ENCODE peak calls at places on chromosomes 4 and X, in six cellular contexts. R is head of caudate nucleus; Z is H4; U is heart right ventricle; C is left cardiac atrium; A is stimulated activated CD8-positive, alpha-beta memory T cell treated with anti-CD3 and anti-CD28 coated beads, Interleukin-7, amount 100 ng/mL, for 24 hours. F is an unnamed sample.

GRCh38 chr4:26838055-26838842 is 22.4 kb upstream of the STIM2 start:
- DNase-seq in R (no peak), Z (no peak), U (no peak), C (no peak), A (no peak), F (no peak)

GRCh38 chr4:157572291-157572690 is 351.8 kb downstream of the GRIA2 start:
- DNase-seq in R (no peak), Z (no peak), U (no peak), C (no peak), A (no peak), F (no peak)

GRCh38 chrX:101022020-101022419 is 29.9 kb downstream of the TRMT2B start:
- DNase-seq in R (no peak), Z (no peak), U (no peak), C (no peak), A (no peak), F (no peak)

GRCh38 chr4:52091811-52092210 is 40.7 kb downstream of the SPATA18 start:
- DNase-seq in R (no peak), Z (no peak), U (no peak), C (no peak), A (no peak), F (no peak)

GRCh38 chrX:150767045-150767395 is 73.8 kb downstream of the MTMR1 start:
- DNase-seq in R (no peak), Z (no peak), U (peak; percentile 23), C (peak; percentile 49), A (no peak), F (peak; percentile 72)

GRCh38 chr4:184461711-184462110 is 12.6 kb downstream of the IRF2 start:
- DNase-seq in R (no peak), Z (no peak), U (peak; percentile 47), C (no peak), A (no peak), F (no peak)

GRCh38 chr4:158176776-158177175 is 4.0 kb upstream of the GASK1B start:
- DNase-seq in R (no peak), Z (no peak), U (no peak), C (no peak), A (no peak), F (no peak)

GRCh38 chr4:30586850-30587249 is 133.3 kb upstream of the PCDH7 start:
- DNase-seq in R (no peak), Z (no peak), U (no peak), C (no peak), A (no peak), F (no peak)

GRCh38 chr4:6335040-6335590 is 65.5 kb downstream of the WFS1 start:
- DNase-seq in R (no peak), Z (no peak), U (no peak), C (no peak), A (no peak), F (no peak)

GRCh38 chr4:176259330-176260090 is 9.5 kb downstream of the ASB5 start:
- DNase-seq in R (no peak), Z (no peak), U (no peak), C (no peak), A (no peak), F (no peak)

GRCh38 chr4:130478406-130478805 is 1382.5 kb downstream of the C4orf33 start:
- DNase-seq in R (no peak), Z (peak; percentile 29), U (no peak), C (no peak), A (no peak), F (no peak)

GRCh38 chr4:4485806-4486205 is 56.0 kb downstream of the STX18 start:
- DNase-seq in R (no peak), Z (no peak), U (no peak), C (no peak), A (no peak), F (no peak)

GRCh38 chr4:125951275-125951887 is 636.6 kb downstream of the FAT4 start:
- DNase-seq in R (no peak), Z (no peak), U (no peak), C (no peak), A (no peak), F (no peak)

GRCh38 chrX:68912113-68912980 is 83.5 kb downstream of the EFNB1 start:
- DNase-seq in R (no peak), Z (no peak), U (no peak), C (no peak), A (no peak), F (peak; percentile 69)

GRCh38 chr4:15427126-15427525 is 707 bp upstream of the C1QTNF7 start:
- DNase-seq in R (no peak), Z (no peak), U (no peak), C (no peak), A (no peak), F (no peak)

GRCh38 chrX:129599499-129599898 is 55.3 kb downstream of the APLN start:
- DNase-seq in R (no peak), Z (no peak), U (no peak), C (no peak), A (no peak), F (no peak)

GRCh38 chr4:174016251-174016650 is 267.2 kb downstream of the FBXO8 start:
- DNase-seq in R (no peak), Z (no peak), U (no peak), C (no peak), A (no peak), F (peak; percentile 6)

GRCh38 chr4:1592179-1593037 is 91.7 kb downstream of the FAM53A start:
- DNase-seq in R (no peak), Z (no peak), U (no peak), C (peak; percentile 41), A (no peak), F (peak; percentile 48)

GRCh38 chr4:8526363-8526855 is 53.8 kb upstream of the GPR78 start:
- DNase-seq in R (no peak), Z (no peak), U (no peak), C (no peak), A (no peak), F (no peak)

GRCh38 chr4:87819281-87819919 is 13.4 kb upstream of the MEPE start:
- DNase-seq in R (no peak), Z (peak; percentile 64), U (no peak), C (no peak), A (no peak), F (no peak)

GRCh38 chrX:54473993-54474859 is 21.8 kb downstream of the FGD1 start:
- DNase-seq in R (no peak), Z (peak; percentile 21), U (no peak), C (no peak), A (no peak), F (no peak)

GRCh38 chrX:12447448-12448154 is 309.3 kb downstream of the FRMPD4 start:
- DNase-seq in R (no peak), Z (peak; percentile 80), U (no peak), C (no peak), A (no peak), F (no peak)

GRCh38 chr4:123819362-123820035 is 422.9 kb downstream of the SPRY1 start:
- DNase-seq in R (no peak), Z (no peak), U (no peak), C (no peak), A (no peak), F (no peak)

GRCh38 chr4:101345271-101345595 is 2.1 kb downstream of the PPP3CA start:
- DNase-seq in R (no peak), Z (peak; percentile 39), U (no peak), C (no peak), A (no peak), F (no peak)

GRCh38 chr4:165325732-165326512 is 1.5 kb upstream of the MSMO1 start:
- DNase-seq in R (no peak), Z (peak; percentile 65), U (no peak), C (no peak), A (no peak), F (no peak)

GRCh38 chrX:37993857-37994619 is 12.3 kb upstream of the SYTL5 start:
- DNase-seq in R (no peak), Z (peak; percentile 7), U (no peak), C (no peak), A (no peak), F (no peak)

GRCh38 chr4:94488667-94489066 is 36.9 kb downstream of the PDLIM5 start:
- DNase-seq in R (no peak), Z (peak; percentile 95), U (no peak), C (no peak), A (no peak), F (no peak)

GRCh38 chr4:33883111-33883510 is 2361.2 kb downstream of the ARAP2 start:
- DNase-seq in R (no peak), Z (no peak), U (no peak), C (no peak), A (no peak), F (no peak)

GRCh38 chrX:131675596-131676194 is 131.8 kb downstream of the OR13H1 start:
- DNase-seq in R (no peak), Z (peak; percentile 27), U (no peak), C (no peak), A (no peak), F (no peak)

GRCh38 chrX:109952985-109953905 is 49.7 kb upstream of the TMEM164 start:
- DNase-seq in R (no peak), Z (no peak), U (peak; percentile 4), C (no peak), A (no peak), F (no peak)

GRCh38 chr4:117873779-117874178 is 160.5 kb upstream of the NDST3 start:
- DNase-seq in R (no peak), Z (no peak), U (no peak), C (no peak), A (no peak), F (no peak)

GRCh38 chr4:19486400-19486799 is 765.3 kb upstream of the SLIT2 start:
- DNase-seq in R (no peak), Z (peak; percentile 19), U (no peak), C (no peak), A (no peak), F (no peak)

GRCh38 chr4:152020073-152020472 is 259.3 kb upstream of the GATB start:
- DNase-seq in R (no peak), Z (no peak), U (no peak), C (no peak), A (no peak), F (no peak)

GRCh38 chrX:96770315-96770714 is 85.7 kb downstream of the DIAPH2 start:
- DNase-seq in R (no peak), Z (peak; percentile 3), U (no peak), C (no peak), A (no peak), F (no peak)

GRCh38 chr4:138756519-138756918 is 259.1 kb upstream of the NOCT start:
- DNase-seq in R (no peak), Z (no peak), U (no peak), C (no peak), A (no peak), F (no peak)

GRCh38 chrX:103674531-103675454 is 11.7 kb downstream of the MORF4L2 start:
- DNase-seq in R (no peak), Z (no peak), U (no peak), C (no peak), A (no peak), F (no peak)

GRCh38 chrX:3286196-3286920 is 60.1 kb downstream of the MXRA5 start:
- DNase-seq in R (no peak), Z (peak; percentile 72), U (no peak), C (no peak), A (no peak), F (no peak)

GRCh38 chrX:15594371-15594770 is 6.4 kb downstream of the ACE2 start:
- DNase-seq in R (no peak), Z (no peak), U (no peak), C (no peak), A (no peak), F (no peak)

GRCh38 chrX:374566-374965 is 12.1 kb downstream of the PPP2R3B start:
- DNase-seq in R (no peak), Z (no peak), U (no peak), C (no peak), A (no peak), F (peak; percentile 49)

F was measured in right cardiac atrium.